ENCODE peak calls at places on chromosome 15, in ten cellular contexts. U is D721Med, C is suprapubic skin, V is AG04450, O is MM.1S, D is fibroblast of pulmonary artery, P is epithelial cell of esophagus, Q is GM12865, E is cardiac fibroblast, Z is WERI-Rb-1. F is an unnamed sample.

GRCh38 chr15:25173241-25174028 is 218.6 kb downstream of the SNRPN start:
- DNase-seq in Z (no peak), O (no peak), C (peak), D (no peak), V (no peak), U (no peak), Q (no peak), E (no peak), P (no peak), F (peak)

GRCh38 chr15:84961707-84962106 is 19.9 kb upstream of the PDE8A start:
- DNase-seq in D (no peak), C (no peak), Z (no peak), U (no peak), E (no peak), Q (no peak), V (no peak), O (no peak), P (peak), F (no peak)

GRCh38 chr15:70659662-70660061 is 103.7 kb downstream of the UACA start:
- DNase-seq in E (no peak), V (no peak), Z (no peak), Q (no peak), D (no peak), P (no peak), C (no peak), O (no peak), U (no peak), F (no peak)

GRCh38 chr15:96303503-96304054 is 26.9 kb upstream of the NR2F2 start:
- DNase-seq in P (no peak), U (no peak), V (no peak), C (no peak), Q (no peak), Z (no peak), O (no peak), D (no peak), E (no peak), F (no peak)

GRCh38 chr15:100940785-100941379 is 21.7 kb downstream of the LRRK1 start:
- DNase-seq in C (no peak), P (no peak), Q (peak), V (no peak), D (no peak), O (no peak), U (no peak), E (no peak), Z (no peak), F (no peak)

GRCh38 chr15:41967506-41968206 is 4.7 kb downstream of the EHD4 start:
- DNase-seq in U (no peak), D (peak), O (no peak), E (peak), V (no peak), Z (peak), C (peak), P (peak), Q (peak), F (no peak)

GRCh38 chr15:68655686-68656437 is 77.1 kb downstream of the CORO2B start:
- DNase-seq in U (no peak), Q (no peak), E (no peak), C (no peak), P (no peak), V (no peak), D (no peak), O (no peak), Z (peak), F (no peak)

GRCh38 chr15:79394231-79394630 is 37.9 kb upstream of the MINAR1 start:
- DNase-seq in D (peak), O (no peak), C (no peak), Q (no peak), Z (no peak), P (no peak), E (peak), V (peak), U (no peak), F (no peak)

GRCh38 chr15:70516408-70517193 is 246.8 kb downstream of the UACA start:
- DNase-seq in O (no peak), C (no peak), D (no peak), E (no peak), P (no peak), U (no peak), Q (no peak), V (no peak), Z (no peak), F (peak)

GRCh38 chr15:101296418-101297405 is 1.7 kb upstream of the SNRPA1 start:
- DNase-seq in C (no peak), P (peak), D (peak), O (no peak), U (no peak), Q (no peak), V (no peak), E (peak), Z (no peak), F (no peak)

GRCh38 chr15:77975332-77976119 is 102.0 kb downstream of the TBC1D2B start:
- DNase-seq in P (no peak), D (no peak), U (no peak), C (peak), V (no peak), O (no peak), E (no peak), Z (no peak), Q (no peak), F (no peak)

GRCh38 chr15:68340711-68341671 is 63.4 kb downstream of the FEM1B start:
- DNase-seq in O (no peak), U (no peak), C (no peak), E (no peak), V (no peak), D (no peak), Q (no peak), P (no peak), Z (no peak), F (peak)

GRCh38 chr15:85494035-85494793 is 113.8 kb downstream of the AKAP13 start:
- DNase-seq in P (peak), C (no peak), E (peak), Q (no peak), U (no peak), V (no peak), D (peak), O (no peak), Z (no peak), F (no peak)

GRCh38 chr15:67914537-67915373 is 74.9 kb upstream of the RNU6-1 start:
- DNase-seq in P (no peak), E (peak), V (no peak), O (no peak), U (no peak), Z (peak), C (no peak), Q (no peak), D (peak), F (no peak)

GRCh38 chr15:89776274-89777072 is at the start of gene MESP2:
- DNase-seq in E (peak), V (no peak), U (peak), C (peak), D (peak), P (peak), Z (no peak), Q (peak), O (peak), F (peak)

GRCh38 chr15:46089438-46090044 is 454.7 kb downstream of the SQOR start:
- DNase-seq in V (no peak), E (no peak), U (no peak), D (no peak), O (no peak), Z (no peak), P (no peak), C (no peak), Q (no peak), F (no peak)

GRCh38 chr15:46088486-46089437 is 453.9 kb downstream of the SQOR start:
- DNase-seq in E (peak), C (no peak), U (no peak), Z (no peak), D (peak), V (no peak), P (peak), Q (no peak), O (no peak), F (no peak)

DNA sequence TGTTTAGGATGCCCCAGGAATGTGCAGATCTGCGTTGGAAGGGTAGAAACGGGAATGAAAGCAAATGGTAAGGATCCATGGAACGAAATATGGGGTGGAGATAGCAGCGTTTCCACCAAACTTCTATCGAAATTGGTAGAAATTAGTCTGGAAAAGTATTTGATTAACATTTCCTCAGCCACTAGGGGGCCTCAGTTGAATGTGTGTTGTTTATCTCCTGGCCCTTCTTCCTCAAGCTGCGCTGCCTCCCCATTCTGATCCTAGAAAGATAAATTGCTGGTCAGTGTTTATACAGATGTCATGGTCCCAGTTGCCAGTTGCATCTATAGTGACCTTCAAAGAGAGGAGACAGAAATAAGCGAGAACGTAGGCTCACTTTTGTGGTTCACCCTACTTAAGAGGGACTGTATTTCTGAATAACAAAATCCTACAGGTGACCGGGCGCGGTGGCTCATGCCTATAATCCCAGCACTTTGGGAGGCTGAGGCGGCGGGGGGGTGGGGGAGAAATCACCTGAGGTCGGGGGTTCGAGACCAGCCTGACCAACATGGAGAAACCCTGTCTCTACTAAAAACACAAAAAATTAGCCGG is 457.1 kb downstream of the SQOR start:
- DNase-seq in P (peak), V (peak), E (peak), U (no peak), Z (peak), O (peak), C (no peak), Q (peak), D (peak), F (no peak)
- TF ChIP-seq CTCF in P (peak), V (peak), E (peak), U (peak), Z (peak), O (peak), C (no peak), Q (peak), D (peak), F (peak)

GRCh38 chr15:75758071-75758872 is 45.6 kb upstream of the CSPG4 start:
- DNase-seq in D (peak), Q (peak), C (peak), O (peak), P (peak), E (peak), Z (peak), U (peak), V (peak), F (no peak)
- TF ChIP-seq CTCF in D (peak), Q (no peak), C (no peak), O (peak), P (peak), E (peak), Z (peak), U (peak), V (peak), F (peak)

DNA sequence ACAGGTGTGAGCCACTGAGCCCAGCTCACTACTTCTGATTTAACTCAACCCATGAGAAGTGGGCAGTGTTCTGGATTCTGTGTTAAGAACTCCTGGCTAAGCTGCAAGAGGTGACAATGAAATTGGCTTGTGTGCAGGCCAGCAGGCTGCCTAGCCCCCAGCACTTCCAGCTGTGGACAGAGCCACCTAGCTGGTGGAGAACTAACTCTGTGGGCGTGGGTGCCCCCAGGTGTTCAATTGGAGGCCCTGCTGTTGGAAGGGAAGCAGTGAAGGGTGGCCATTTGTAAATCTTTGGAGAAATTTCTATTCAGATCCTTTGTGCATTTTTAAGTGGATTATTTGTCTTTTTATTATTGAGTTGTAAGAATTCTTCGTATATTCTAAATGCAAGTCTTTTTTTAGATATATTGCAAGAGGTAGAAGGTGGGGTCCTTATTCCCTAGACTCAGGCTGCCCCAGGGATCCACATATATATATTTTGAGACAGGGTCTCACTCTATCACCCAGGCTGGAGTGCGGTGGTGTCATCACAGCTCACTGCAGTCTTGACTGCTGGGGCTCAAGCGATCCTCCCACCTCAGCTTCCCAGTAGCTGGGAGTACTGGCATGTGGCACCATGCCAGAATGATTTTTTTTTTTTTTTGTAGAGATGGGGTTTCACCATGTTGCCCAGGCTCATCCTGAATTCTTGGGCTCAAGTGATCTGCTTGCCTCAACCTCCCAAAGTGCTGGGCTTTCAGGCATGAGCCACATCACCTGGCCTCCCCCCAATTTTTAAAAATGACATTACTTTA is 7.2 kb upstream of the SCAMP5 start:
- DNase-seq in Q (peak), O (peak), C (no peak), E (peak), V (no peak), D (peak), Z (peak), P (peak), U (no peak), F (peak)
- TF ChIP-seq CTCF in Q (peak), O (peak), C (no peak), E (peak), V (peak), D (peak), Z (peak), P (peak), U (peak), F (peak)

DNA sequence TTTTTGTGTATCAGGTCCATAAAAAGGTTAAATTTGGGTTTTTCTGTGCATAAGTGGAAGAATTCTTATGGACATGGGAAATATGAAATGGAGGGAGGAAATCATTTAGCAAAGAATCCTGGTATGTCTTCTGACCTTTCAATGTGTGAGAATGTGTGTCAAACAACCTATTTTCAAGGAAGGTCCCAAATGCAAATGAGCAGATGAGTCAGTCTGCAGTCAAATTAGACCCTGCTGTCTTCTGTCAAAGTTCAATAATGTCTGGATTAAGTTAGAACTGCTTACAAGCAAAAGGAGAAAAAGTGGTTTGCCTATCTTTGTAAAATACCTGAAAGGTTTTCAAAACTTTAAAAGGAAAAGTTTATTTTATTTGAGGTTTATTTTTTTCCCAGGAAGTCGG is 15.3 kb downstream of the FBN1 start:
- DNase-seq in Z (no peak), D (no peak), Q (no peak), V (no peak), C (no peak), U (no peak), O (no peak), E (no peak), P (no peak), F (no peak)
- TF ChIP-seq CTCF in Z (no peak), D (no peak), Q (no peak), V (no peak), C (no peak), U (no peak), O (no peak), E (no peak), P (no peak), F (no peak)

DNA sequence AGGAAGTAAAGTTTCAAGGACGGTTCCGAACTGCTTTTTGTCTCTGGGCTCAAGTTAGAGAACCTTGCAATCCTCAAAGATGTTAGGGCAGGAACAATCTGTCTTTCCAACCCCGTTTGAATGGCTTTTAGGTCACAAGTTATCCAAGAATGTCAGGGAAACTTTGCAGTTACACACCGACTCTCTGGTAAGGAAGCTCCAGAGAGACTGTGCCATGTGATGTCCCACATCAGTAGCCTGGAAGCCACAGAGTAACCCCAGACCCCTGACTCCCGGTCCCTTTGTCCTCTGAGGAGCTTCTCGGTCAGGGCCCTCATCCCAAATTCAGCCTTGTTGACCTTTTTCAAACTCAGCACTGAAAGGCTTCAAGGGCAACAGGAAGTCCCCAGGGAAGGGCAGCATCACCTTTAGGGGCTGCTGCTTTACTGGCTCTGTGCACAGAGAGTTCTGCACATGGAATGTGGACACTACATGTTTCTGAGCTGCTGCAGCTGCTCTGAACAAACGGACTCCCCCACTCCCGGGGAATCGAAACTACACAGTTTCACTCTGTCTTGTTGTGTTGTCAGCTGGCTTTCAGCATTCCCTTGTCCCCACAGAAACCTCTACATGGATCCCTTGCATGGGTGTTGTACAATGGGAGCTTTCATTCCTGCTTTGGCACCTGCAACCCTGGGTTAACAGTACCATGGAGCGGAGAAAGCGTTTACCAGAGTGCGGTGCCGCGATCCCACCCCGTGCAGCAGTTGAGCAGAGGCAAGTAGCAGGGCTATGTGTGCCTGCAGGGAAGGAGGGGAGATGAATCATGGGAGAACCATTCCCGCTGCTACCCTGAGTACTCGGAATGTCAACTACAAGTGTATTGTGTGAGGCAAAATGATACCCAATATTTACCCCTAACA is 408.2 kb upstream of the THBS1 start:
- DNase-seq in O (peak), C (no peak), E (peak), Q (peak), Z (no peak), P (peak), V (no peak), D (peak), U (no peak), F (no peak)
- TF ChIP-seq CTCF in O (no peak), C (no peak), E (no peak), Q (no peak), Z (no peak), P (no peak), V (no peak), D (no peak), U (no peak), F (peak)

GRCh38 chr15:61748529-61748928 is 311.7 kb downstream of the VPS13C start:
- DNase-seq in C (no peak), E (no peak), V (no peak), Z (no peak), U (no peak), O (no peak), P (peak), D (no peak), Q (no peak), F (no peak)
- TF ChIP-seq CTCF in C (no peak), E (no peak), V (no peak), Z (no peak), U (no peak), O (no peak), P (no peak), D (no peak), Q (no peak), F (no peak)

GRCh38 chr15:74134387-74135027 is 4.1 kb downstream of the ISLR2 start:
- DNase-seq in O (no peak), U (no peak), E (no peak), P (peak), C (no peak), Q (no peak), D (no peak), V (no peak), Z (no peak), F (no peak)

GRCh38 chr15:74132681-74133070 is 2.3 kb downstream of the ISLR2 start:
- DNase-seq in U (no peak), C (no peak), Q (no peak), O (no peak), P (peak), V (no peak), Z (no peak), E (no peak), D (no peak), F (no peak)

GRCh38 chr15:74131618-74132191 is 1.3 kb downstream of the ISLR2 start:
- DNase-seq in U (no peak), E (no peak), V (no peak), D (no peak), Z (no peak), O (no peak), C (no peak), P (no peak), Q (no peak), F (no peak)

GRCh38 chr15:74133703-74134386 is 3.5 kb downstream of the ISLR2 start:
- DNase-seq in D (no peak), O (no peak), Q (no peak), P (no peak), E (no peak), C (no peak), Z (no peak), U (no peak), V (no peak), F (no peak)

DNA sequence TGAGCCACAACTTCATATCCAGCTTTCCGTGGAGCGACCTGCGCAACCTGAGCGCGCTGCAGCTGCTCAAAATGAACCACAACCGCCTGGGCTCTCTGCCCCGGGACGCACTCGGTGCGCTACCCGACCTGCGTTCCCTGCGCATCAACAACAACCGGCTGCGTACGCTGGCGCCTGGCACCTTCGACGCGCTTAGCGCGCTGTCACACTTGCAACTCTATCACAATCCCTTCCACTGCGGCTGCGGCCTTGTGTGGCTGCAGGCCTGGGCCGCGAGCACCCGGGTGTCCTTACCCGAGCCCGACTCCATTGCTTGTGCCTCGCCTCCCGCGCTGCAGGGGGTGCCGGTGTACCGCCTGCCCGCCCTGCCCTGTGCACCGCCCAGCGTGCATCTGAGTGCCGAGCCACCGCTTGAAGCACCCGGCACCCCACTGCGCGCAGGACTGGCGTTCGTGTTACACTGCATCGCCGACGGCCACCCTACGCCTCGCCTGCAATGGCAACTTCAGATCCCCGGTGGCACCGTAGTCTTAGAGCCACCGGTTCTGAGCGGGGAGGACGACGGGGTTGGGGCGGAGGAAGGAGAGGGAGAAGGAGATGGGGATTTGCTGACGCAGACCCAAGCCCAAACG is 2.8 kb downstream of the ISLR2 start:
- DNase-seq in V (no peak), P (peak), U (no peak), Z (no peak), D (no peak), Q (no peak), E (no peak), C (no peak), O (no peak), F (no peak)
- TF ChIP-seq CTCF in V (no peak), P (no peak), U (no peak), Z (peak), D (no peak), Q (peak), E (no peak), C (no peak), O (no peak), F (no peak)

GRCh38 chr15:93019091-93019490 is 69.9 kb downstream of the RGMA start:
- DNase-seq in E (no peak), D (no peak), Q (no peak), V (no peak), O (no peak), P (no peak), Z (no peak), C (no peak), U (no peak), F (no peak)

GRCh38 chr15:93017521-93017920 is 71.5 kb downstream of the RGMA start:
- DNase-seq in Q (no peak), Z (no peak), U (no peak), P (no peak), O (no peak), E (peak), D (peak), C (no peak), V (no peak), F (no peak)

GRCh38 chr15:93018574-93018973 is 70.4 kb downstream of the RGMA start:
- DNase-seq in D (peak), U (no peak), Q (no peak), C (no peak), Z (no peak), V (no peak), E (peak), O (no peak), P (no peak), F (no peak)

GRCh38 chr15:93020976-93021772 is 67.8 kb downstream of the RGMA start:
- DNase-seq in Q (peak), C (no peak), E (no peak), P (no peak), V (no peak), Z (no peak), D (no peak), O (peak), U (no peak), F (no peak)

GRCh38 chr15:93019971-93020370 is 69.0 kb downstream of the RGMA start:
- DNase-seq in P (no peak), E (no peak), D (no peak), Q (no peak), C (peak), V (no peak), O (no peak), U (no peak), Z (no peak), F (no peak)
- TF ChIP-seq CTCF in P (no peak), E (no peak), D (no peak), Q (no peak), C (no peak), V (no peak), O (no peak), U (no peak), Z (no peak), F (no peak)